ENCODE peak calls at places on chromosomes 3 and 15, in five cellular contexts. W is small intestine, E is NCI-H524 treated with DMSO at 0.1 percent for 48 hours, Y is non-pigmented ciliary epithelial cell, R is hypothalamus. Z is an unnamed sample.

GRCh38 chr3:128378631-128379347 is 87.9 kb downstream of the DNAJB8 start:
- DNase-seq in W (no peak), R (no peak), E (no peak), Y (no peak), Z (no peak)

GRCh38 chr3:172100482-172100881 is 61.1 kb downstream of the FNDC3B start:
- DNase-seq in E (no peak), Y (no peak), R (no peak), W (no peak), Z (no peak)

GRCh38 chr3:113260980-113261920 is 49.9 kb downstream of the BOC start:
- DNase-seq in E (no peak), W (no peak), Y (no peak), R (no peak), Z (no peak)

GRCh38 chr3:60979861-60980739 is 271.2 kb downstream of the FHIT start:
- DNase-seq in E (no peak), R (no peak), W (no peak), Y (peak; percentile 3), Z (no peak)

GRCh38 chr3:177744873-177745646 is 547.8 kb upstream of the TBL1XR1 start:
- DNase-seq in W (no peak), Y (peak; percentile 83), R (no peak), E (no peak), Z (no peak)

GRCh38 chr15:70555713-70556112 is 207.6 kb downstream of the UACA start:
- DNase-seq in Y (no peak), R (no peak), E (no peak), W (no peak), Z (no peak)

GRCh38 chr3:112394008-112394616 is 61.2 kb downstream of the CD200 start:
- DNase-seq in W (peak; percentile 13), Y (no peak), R (no peak), E (no peak), Z (no peak)

GRCh38 chr3:46861293-46861995 is 1.8 kb downstream of the MYL3 start:
- DNase-seq in W (no peak), R (no peak), E (no peak), Y (no peak), Z (no peak)

GRCh38 chr3:185979721-185980121 is 41.9 kb upstream of the TRA2B start:
- DNase-seq in R (no peak), E (no peak), W (no peak), Y (no peak), Z (no peak)

GRCh38 chr3:64083588-64083974 is 60.3 kb upstream of the PSMD6 start:
- DNase-seq in R (no peak), W (no peak), E (no peak), Y (no peak), Z (no peak)

GRCh38 chr3:64612916-64613526 is 74.8 kb downstream of the ADAMTS9 start:
- DNase-seq in E (no peak), R (no peak), W (no peak), Y (no peak), Z (no peak)

GRCh38 chr3:33419948-33420347 is 20.3 kb downstream of the UBP1 start:
- DNase-seq in Y (no peak), W (no peak), R (no peak), E (no peak), Z (no peak)

GRCh38 chr15:48191574-48192225 is at the start of gene CTXN2:
- DNase-seq in E (peak; percentile 52), Y (no peak), R (no peak), W (peak; percentile 7), Z (no peak)

GRCh38 chr3:5948081-5948480 is 760.6 kb downstream of the EDEM1 start:
- DNase-seq in E (no peak), R (no peak), Y (no peak), W (no peak), Z (no peak)

GRCh38 chr3:77939726-77940125 is 899.8 kb downstream of the ROBO2 start:
- DNase-seq in E (no peak), W (no peak), R (no peak), Y (no peak), Z (no peak)

GRCh38 chr3:129560931-129561594 is 18.1 kb downstream of the H1-8 start:
- DNase-seq in W (no peak), R (peak; percentile 27), E (no peak), Y (peak; percentile 10), Z (peak; percentile 91)